ENCODE peak calls at places on chromosomes 4 and X, in seven cellular contexts. J, T, V, D, G, U and W are unnamed samples. For H3K27me3 and H3K4me1, the result is how much of the 10 kb centered on the place peaks cover.

GRCh38 chr4:3255611-3256186 is 6.7 kb downstream of the MSANTD1 start:
- DNase-seq in J (no peak), T (no peak), V (no peak), D (no peak), G (peak), U (no peak), W (peak)

GRCh38 chr4:143404555-143404954 is 67.9 kb downstream of the GAB1 start:
- DNase-seq in J (no peak), T (no peak), V (no peak), D (no peak), G (no peak), U (no peak), W (no peak)

GRCh38 chrX:20066968-20067708 is 49.6 kb downstream of the MAP7D2 start:
- DNase-seq in J (no peak), T (peak), V (peak), D (peak), G (no peak), U (peak), W (no peak)

GRCh38 chrX:108217877-108218276 is 126.3 kb downstream of the ATG4A start:
- DNase-seq in J (no peak), T (peak), V (no peak), D (no peak), G (no peak), U (no peak), W (peak)

GRCh38 chrX:64792598-64793337 is 183.5 kb downstream of the ZC4H2 start:
- DNase-seq in J (no peak), T (no peak), V (no peak), D (peak), G (no peak), U (no peak), W (no peak)

GRCh38 chr4:157776930-157777329 is 395.9 kb downstream of the GASK1B start:
- DNase-seq in J (no peak), T (no peak), V (no peak), D (no peak), G (no peak), U (no peak), W (no peak)

GRCh38 chrX:38803609-38804480 is 2.6 kb downstream of the MID1IP1 start:
- DNase-seq in J (peak), T (peak), V (peak), D (peak), G (peak), U (peak), W (peak)

GRCh38 chr4:149008415-149009025 is 566.3 kb upstream of the NR3C2 start:
- DNase-seq in J (peak), T (no peak), V (no peak), D (no peak), G (no peak), U (no peak), W (no peak)

GRCh38 chrX:43878902-43879526 is 3.2 kb downstream of the MAOB start:
- DNase-seq in J (no peak), T (peak), V (no peak), D (no peak), G (no peak), U (peak), W (no peak)

GRCh38 chr4:48047421-48047844 is 30.9 kb downstream of the NIPAL1 start:
- DNase-seq in J (no peak), T (peak), V (no peak), D (no peak), G (no peak), U (no peak), W (no peak)

GRCh38 chr4:166318810-166319525 is 445.9 kb downstream of the TLL1 start:
- DNase-seq in J (no peak), T (peak), V (no peak), D (no peak), G (no peak), U (no peak), W (no peak)

GRCh38 chr4:42845586-42845985 is 46.9 kb upstream of the GRXCR1 start:
- DNase-seq in J (no peak), T (no peak), V (no peak), D (no peak), G (no peak), U (no peak), W (no peak)

GRCh38 chr4:105619193-105619931 is 66.9 kb downstream of the ARHGEF38 start:
- DNase-seq in J (peak), T (peak), V (peak), D (no peak), G (peak), U (peak), W (peak)

GRCh38 chrX:39603291-39603690 is 494.5 kb downstream of the BCOR start:
- DNase-seq in J (no peak), T (no peak), V (no peak), D (no peak), G (no peak), U (no peak), W (no peak)

GRCh38 chrX:71117358-71117757 is 1.0 kb upstream of the MED12 start:
- DNase-seq in J (no peak), T (no peak), V (no peak), D (no peak), G (no peak), U (no peak), W (no peak)

GRCh38 chrX:71107762-71108360 is 1.3 kb upstream of the CXorf65 start:
- DNase-seq in J (no peak), T (peak), V (no peak), D (no peak), G (no peak), U (no peak), W (no peak)

GRCh38 chrX:71107245-71107644 is 705 bp upstream of the CXorf65 start:
- DNase-seq in J (no peak), T (no peak), V (no peak), D (no peak), G (no peak), U (no peak), W (no peak)

GRCh38 chrX:71111141-71111843 is at the start of gene IL2RG:
- DNase-seq in J (no peak), T (no peak), V (no peak), D (no peak), G (no peak), U (no peak), W (no peak)

GRCh38 chrX:71111851-71112468 is 583 bp upstream of the IL2RG start:
- DNase-seq in J (no peak), T (no peak), V (no peak), D (no peak), G (no peak), U (no peak), W (no peak)
- H3K4me3 ChIP-seq in J (no peak), T (no peak), V (no peak), D (no peak), G (no peak), U (no peak), W (no peak)

GRCh38 chrX:134745636-134746378 is 87.5 kb upstream of the PLAC1 start:
- DNase-seq in J (no peak), T (no peak), V (no peak), D (no peak), G (no peak), U (no peak), W (no peak)
- H3K27me3 ChIP-seq in J (under half), T (under half), V (under half), D (under half), G (under half), U (under half), W (under half)

GRCh38 chr4:24564488-24564887 is 19.9 kb downstream of the DHX15 start:
- DNase-seq in J (no peak), T (peak), V (no peak), D (no peak), G (no peak), U (peak), W (no peak)
- H3K4me1 ChIP-seq in J (under half), T (under half), V (under half), D (under half), G (under half), U (under half), W (under half)

DNA sequence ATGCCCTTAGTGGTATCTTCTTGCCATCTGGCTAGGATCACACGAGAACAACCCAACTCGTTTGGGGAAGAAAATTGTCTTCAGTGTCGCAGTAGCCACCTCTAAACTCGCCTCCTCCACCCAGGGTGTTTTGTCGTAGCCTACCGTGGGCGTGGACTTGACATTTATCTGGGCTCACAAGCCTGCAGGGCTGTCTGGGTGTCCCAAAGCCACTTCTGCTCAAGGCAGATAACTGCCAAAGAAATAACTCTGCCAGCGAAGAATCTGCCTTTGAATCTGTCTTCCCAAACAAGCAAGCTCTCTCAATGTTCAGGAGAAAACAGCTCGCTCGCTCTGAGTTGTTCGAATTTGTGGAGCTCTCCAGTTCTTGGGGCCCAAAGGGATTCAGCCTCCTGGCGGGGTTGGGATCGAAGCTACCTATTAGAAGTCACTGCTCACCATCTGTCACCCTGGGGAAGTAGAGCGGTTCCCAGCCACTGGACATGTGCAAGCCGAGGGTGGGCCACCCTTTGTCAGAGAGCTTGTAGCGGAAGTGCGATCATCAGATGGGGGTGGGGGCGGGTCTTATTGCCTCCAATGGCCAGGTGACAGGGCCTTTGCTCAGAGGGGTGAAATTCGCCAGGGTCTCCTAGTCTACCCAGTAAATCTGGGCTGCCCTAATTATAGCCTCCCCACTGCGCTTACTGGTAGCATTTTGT is 14.8 kb downstream of the BLOC1S4 start:
- DNase-seq in J (no peak), T (no peak), V (no peak), D (no peak), G (no peak), U (no peak), W (no peak)
- H3K4me3 ChIP-seq in J (no peak), T (no peak), V (no peak), D (no peak), G (no peak), U (no peak), W (no peak)

GRCh38 chr4:56658410-56659003 is 22.6 kb downstream of the HOPX start:
- DNase-seq in J (no peak), T (peak), V (no peak), D (no peak), G (no peak), U (no peak), W (no peak)

GRCh38 chr4:56657818-56658217 is 23.3 kb downstream of the HOPX start:
- DNase-seq in J (no peak), T (no peak), V (no peak), D (no peak), G (no peak), U (no peak), W (no peak)

GRCh38 chr4:56656346-56656643 is 24.8 kb downstream of the HOPX start:
- DNase-seq in J (no peak), T (no peak), V (peak), D (peak), G (peak), U (peak), W (peak)

GRCh38 chr4:56655627-56656345 is 25.3 kb downstream of the HOPX start:
- DNase-seq in J (no peak), T (no peak), V (peak), D (peak), G (peak), U (no peak), W (peak)

DNA sequence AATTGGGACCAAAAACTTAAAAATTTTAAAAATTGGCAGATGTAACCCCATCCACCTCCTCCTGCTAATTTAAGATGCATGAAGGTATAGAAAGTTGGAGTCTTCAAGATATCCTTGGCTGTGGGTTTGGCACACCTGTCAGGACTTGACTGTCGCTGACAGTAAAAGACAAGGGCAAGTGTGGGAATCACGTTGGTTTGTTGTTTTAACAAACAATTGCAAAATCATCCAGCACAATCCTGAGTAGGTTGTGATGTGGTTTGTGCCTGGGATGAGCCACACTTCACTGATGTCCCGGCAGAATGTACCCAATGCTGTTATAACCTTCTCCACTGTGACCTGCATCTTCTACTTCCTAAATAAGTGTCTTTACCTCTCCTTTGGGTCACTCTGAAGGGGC is 24.0 kb downstream of the HOPX start:
- DNase-seq in J (no peak), T (no peak), V (no peak), D (no peak), G (no peak), U (no peak), W (no peak)
- H3K27me3 ChIP-seq in J (under half), T (half or more), V (under half), D (half or more), G (under half), U (under half), W (under half)